ENCODE peak calls at places on chromosomes 1 and 21, in eight cellular contexts. One of them, this sample, is unnamed.

GRCh38 chr1:214102907-214103306 is 115.1 kb downstream of the PROX1 start:
- DNase-seq in GM12865: no peak
- DNase-seq in suprapubic skin: no peak
- DNase-seq in astrocyte: peak
- DNase-seq in Peyer's patch: no peak
- DNase-seq in BE2C: no peak
- DNase-seq in HCT116: peak
- DNase-seq in heart right ventricle: no peak
- DNase-seq in this sample: peak

GRCh38 chr1:19317126-19317910 is 5.2 kb downstream of the SLC66A1 start:
- DNase-seq in GM12865: no peak
- DNase-seq in heart right ventricle: no peak
- DNase-seq in BE2C: no peak
- DNase-seq in HCT116: no peak
- DNase-seq in astrocyte: no peak
- DNase-seq in suprapubic skin: no peak
- DNase-seq in Peyer's patch: no peak
- DNase-seq in this sample: no peak

GRCh38 chr1:230270940-230271325 is 155.2 kb downstream of the PGBD5 start:
- DNase-seq in heart right ventricle: no peak
- DNase-seq in GM12865: no peak
- DNase-seq in suprapubic skin: peak
- DNase-seq in BE2C: peak
- DNase-seq in astrocyte: no peak
- DNase-seq in HCT116: no peak
- DNase-seq in Peyer's patch: no peak
- DNase-seq in this sample: peak

GRCh38 chr1:18932387-18932786 is 24.1 kb downstream of the IFFO2 start:
- DNase-seq in GM12865: no peak
- DNase-seq in BE2C: no peak
- DNase-seq in heart right ventricle: no peak
- DNase-seq in astrocyte: peak
- DNase-seq in HCT116: no peak
- DNase-seq in suprapubic skin: no peak
- DNase-seq in Peyer's patch: no peak
- DNase-seq in this sample: no peak

GRCh38 chr1:21027805-21028204 is 148.9 kb downstream of the EIF4G3 start:
- DNase-seq in GM12865: no peak
- DNase-seq in heart right ventricle: no peak
- DNase-seq in astrocyte: no peak
- DNase-seq in BE2C: no peak
- DNase-seq in Peyer's patch: no peak
- DNase-seq in HCT116: no peak
- DNase-seq in suprapubic skin: no peak
- DNase-seq in this sample: peak

GRCh38 chr1:26833432-26834405 is 7.2 kb downstream of the ZDHHC18 start:
- DNase-seq in Peyer's patch: peak
- DNase-seq in heart right ventricle: no peak
- DNase-seq in HCT116: no peak
- DNase-seq in astrocyte: no peak
- DNase-seq in BE2C: no peak
- DNase-seq in suprapubic skin: no peak
- DNase-seq in GM12865: peak
- DNase-seq in this sample: no peak

GRCh38 chr1:15680614-15681345 is 3.3 kb upstream of the PLEKHM2 start:
- DNase-seq in Peyer's patch: no peak
- DNase-seq in HCT116: no peak
- DNase-seq in suprapubic skin: no peak
- DNase-seq in GM12865: peak
- DNase-seq in heart right ventricle: no peak
- DNase-seq in astrocyte: peak
- DNase-seq in BE2C: no peak
- DNase-seq in this sample: peak

GRCh38 chr1:203316626-203317093 is 11.3 kb downstream of the BTG2 start:
- DNase-seq in Peyer's patch: no peak
- DNase-seq in heart right ventricle: no peak
- DNase-seq in astrocyte: peak
- DNase-seq in GM12865: no peak
- DNase-seq in HCT116: no peak
- DNase-seq in BE2C: peak
- DNase-seq in suprapubic skin: no peak
- DNase-seq in this sample: peak

GRCh38 chr1:91750398-91750996 is 135.5 kb downstream of the TGFBR3 start:
- DNase-seq in GM12865: no peak
- DNase-seq in Peyer's patch: no peak
- DNase-seq in HCT116: no peak
- DNase-seq in astrocyte: peak
- DNase-seq in BE2C: no peak
- DNase-seq in suprapubic skin: no peak
- DNase-seq in heart right ventricle: no peak
- DNase-seq in this sample: no peak

GRCh38 chr21:45014747-45015468 is 59.5 kb upstream of the ADARB1 start:
- DNase-seq in GM12865: no peak
- DNase-seq in BE2C: no peak
- DNase-seq in suprapubic skin: peak
- DNase-seq in HCT116: no peak
- DNase-seq in Peyer's patch: no peak
- DNase-seq in astrocyte: no peak
- DNase-seq in heart right ventricle: no peak
- DNase-seq in this sample: no peak

GRCh38 chr1:204127597-204128242 is 24.1 kb downstream of the ETNK2 start:
- DNase-seq in Peyer's patch: no peak
- DNase-seq in GM12865: peak
- DNase-seq in astrocyte: peak
- DNase-seq in BE2C: peak
- DNase-seq in heart right ventricle: peak
- DNase-seq in suprapubic skin: peak
- DNase-seq in HCT116: peak
- DNase-seq in this sample: peak

GRCh38 chr1:1907098-1907736 is 7.8 kb upstream of the CALML6 start:
- DNase-seq in astrocyte: no peak
- DNase-seq in BE2C: peak
- DNase-seq in suprapubic skin: no peak
- DNase-seq in Peyer's patch: peak
- DNase-seq in GM12865: peak
- DNase-seq in HCT116: peak
- DNase-seq in heart right ventricle: no peak
- DNase-seq in this sample: no peak

GRCh38 chr1:36572142-36572715 is 89.5 kb upstream of the CSF3R start:
- DNase-seq in heart right ventricle: no peak
- DNase-seq in astrocyte: no peak
- DNase-seq in suprapubic skin: no peak
- DNase-seq in HCT116: no peak
- DNase-seq in GM12865: no peak
- DNase-seq in BE2C: no peak
- DNase-seq in Peyer's patch: no peak
- DNase-seq in this sample: no peak

GRCh38 chr1:202162418-202163280 is 2.2 kb upstream of the PTPN7 start:
- DNase-seq in HCT116: no peak
- DNase-seq in heart right ventricle: no peak
- DNase-seq in GM12865: no peak
- DNase-seq in BE2C: no peak
- DNase-seq in Peyer's patch: peak
- DNase-seq in astrocyte: no peak
- DNase-seq in suprapubic skin: no peak
- DNase-seq in this sample: no peak

GRCh38 chr21:38796426-38796825 is 9.3 kb upstream of the ETS2 start:
- DNase-seq in HCT116: no peak
- DNase-seq in astrocyte: peak
- DNase-seq in suprapubic skin: no peak
- DNase-seq in GM12865: no peak
- DNase-seq in Peyer's patch: no peak
- DNase-seq in heart right ventricle: no peak
- DNase-seq in BE2C: no peak
- DNase-seq in this sample: peak

GRCh38 chr1:100461222-100461621 is 76.7 kb upstream of the GPR88 start:
- DNase-seq in GM12865: no peak
- DNase-seq in astrocyte: peak
- DNase-seq in BE2C: peak
- DNase-seq in heart right ventricle: peak
- DNase-seq in suprapubic skin: no peak
- DNase-seq in HCT116: no peak
- DNase-seq in Peyer's patch: no peak
- DNase-seq in this sample: no peak

GRCh38 chr1:182599339-182599738 is 4.8 kb downstream of the RGS16 start:
- DNase-seq in astrocyte: no peak
- DNase-seq in heart right ventricle: no peak
- DNase-seq in BE2C: peak
- DNase-seq in GM12865: peak
- DNase-seq in HCT116: no peak
- DNase-seq in suprapubic skin: no peak
- DNase-seq in Peyer's patch: no peak
- DNase-seq in this sample: no peak
- TF ChIP-seq CTCF in astrocyte: no peak
- TF ChIP-seq CTCF in heart right ventricle: peak
- TF ChIP-seq CTCF in BE2C: peak
- TF ChIP-seq CTCF in GM12865: peak
- TF ChIP-seq CTCF in HCT116: peak
- TF ChIP-seq CTCF in suprapubic skin: no peak
- TF ChIP-seq CTCF in Peyer's patch: no peak
- TF ChIP-seq CTCF in this sample: peak

GRCh38 chr21:15840406-15840805 is 110.6 kb downstream of the USP25 start:
- DNase-seq in Peyer's patch: no peak
- DNase-seq in BE2C: no peak
- DNase-seq in astrocyte: no peak
- DNase-seq in GM12865: no peak
- DNase-seq in HCT116: no peak
- DNase-seq in heart right ventricle: no peak
- DNase-seq in suprapubic skin: no peak
- DNase-seq in this sample: no peak
- H3K4me3 ChIP-seq in Peyer's patch: no peak
- H3K4me3 ChIP-seq in BE2C: no peak
- H3K4me3 ChIP-seq in astrocyte: no peak
- H3K4me3 ChIP-seq in GM12865: no peak
- H3K4me3 ChIP-seq in HCT116: no peak
- H3K4me3 ChIP-seq in heart right ventricle: no peak
- H3K4me3 ChIP-seq in suprapubic skin: no peak
- H3K4me3 ChIP-seq in this sample: no peak

GRCh38 chr1:7454052-7454815 is 316.9 kb upstream of the VAMP3 start:
- DNase-seq in GM12865: peak
- DNase-seq in heart right ventricle: peak
- DNase-seq in suprapubic skin: no peak
- DNase-seq in BE2C: peak
- DNase-seq in Peyer's patch: no peak
- DNase-seq in HCT116: no peak
- DNase-seq in astrocyte: no peak
- DNase-seq in this sample: peak
- TF ChIP-seq CTCF in GM12865: peak
- TF ChIP-seq CTCF in heart right ventricle: peak
- TF ChIP-seq CTCF in suprapubic skin: no peak
- TF ChIP-seq CTCF in BE2C: peak
- TF ChIP-seq CTCF in Peyer's patch: no peak
- TF ChIP-seq CTCF in HCT116: peak
- TF ChIP-seq CTCF in astrocyte: peak
- TF ChIP-seq CTCF in this sample: peak

DNA sequence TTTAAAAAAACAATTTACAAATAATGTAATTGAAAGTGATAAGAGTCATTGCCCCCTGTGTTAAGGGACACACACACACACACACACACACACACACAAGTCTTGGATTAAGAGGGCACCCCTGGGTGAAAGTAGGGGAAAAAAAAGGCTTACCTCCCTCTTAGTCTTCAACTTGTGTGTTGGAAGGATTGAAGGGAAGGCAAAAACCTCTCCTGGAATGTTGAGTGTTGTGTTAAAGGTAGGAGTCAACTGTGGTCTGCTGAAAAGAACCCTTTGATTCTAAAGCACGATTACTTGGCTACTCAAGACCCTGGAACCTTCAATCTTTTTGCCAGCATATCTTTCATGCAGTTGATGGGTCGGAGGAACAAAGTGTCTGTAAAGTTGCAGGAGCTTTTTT is 6.4 kb downstream of the PBX1 start:
- DNase-seq in HCT116: no peak
- DNase-seq in astrocyte: peak
- DNase-seq in BE2C: no peak
- DNase-seq in suprapubic skin: no peak
- DNase-seq in heart right ventricle: no peak
- DNase-seq in GM12865: no peak
- DNase-seq in Peyer's patch: no peak
- DNase-seq in this sample: no peak
- H3K4me3 ChIP-seq in HCT116: no peak
- H3K4me3 ChIP-seq in astrocyte: no peak
- H3K4me3 ChIP-seq in BE2C: no peak
- H3K4me3 ChIP-seq in suprapubic skin: peak
- H3K4me3 ChIP-seq in heart right ventricle: no peak
- H3K4me3 ChIP-seq in GM12865: no peak
- H3K4me3 ChIP-seq in Peyer's patch: peak
- H3K4me3 ChIP-seq in this sample: peak

DNA sequence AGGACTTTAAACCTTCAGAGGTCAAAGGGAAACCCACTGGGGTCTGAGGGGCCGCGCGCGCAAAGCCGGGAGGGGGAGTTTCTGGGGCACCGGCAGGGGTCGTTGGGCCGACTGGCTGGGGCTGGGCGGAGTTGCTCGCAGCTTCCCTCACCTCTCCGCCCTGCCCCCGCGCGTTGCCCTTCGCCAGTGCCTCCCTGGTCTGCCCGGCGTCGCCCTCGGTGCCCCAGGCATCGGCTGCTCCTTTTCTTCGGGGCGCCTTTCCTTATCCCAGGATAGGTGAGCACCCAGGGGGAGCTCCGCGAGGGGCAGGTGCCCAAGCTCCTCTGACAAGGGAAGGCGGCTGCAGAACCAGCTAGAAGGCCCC is 390 bp upstream of the NGF start:
- DNase-seq in BE2C: no peak
- DNase-seq in astrocyte: no peak
- DNase-seq in suprapubic skin: no peak
- DNase-seq in GM12865: no peak
- DNase-seq in Peyer's patch: no peak
- DNase-seq in HCT116: no peak
- DNase-seq in heart right ventricle: no peak
- DNase-seq in this sample: no peak
- TF ChIP-seq CTCF in BE2C: no peak
- TF ChIP-seq CTCF in astrocyte: no peak
- TF ChIP-seq CTCF in suprapubic skin: no peak
- TF ChIP-seq CTCF in GM12865: no peak
- TF ChIP-seq CTCF in Peyer's patch: no peak
- TF ChIP-seq CTCF in HCT116: no peak
- TF ChIP-seq CTCF in heart right ventricle: no peak
- TF ChIP-seq CTCF in this sample: no peak

GRCh38 chr1:212514056-212514614 is 81.4 kb downstream of the NENF start:
- DNase-seq in suprapubic skin: no peak
- DNase-seq in GM12865: peak
- DNase-seq in HCT116: peak
- DNase-seq in BE2C: peak
- DNase-seq in heart right ventricle: peak
- DNase-seq in Peyer's patch: no peak
- DNase-seq in astrocyte: peak
- DNase-seq in this sample: peak
- H3K4me3 ChIP-seq in suprapubic skin: peak
- H3K4me3 ChIP-seq in GM12865: no peak
- H3K4me3 ChIP-seq in HCT116: peak
- H3K4me3 ChIP-seq in BE2C: no peak
- H3K4me3 ChIP-seq in heart right ventricle: peak
- H3K4me3 ChIP-seq in Peyer's patch: peak
- H3K4me3 ChIP-seq in astrocyte: no peak
- H3K4me3 ChIP-seq in this sample: no peak

GRCh38 chr1:23796466-23797271 is 3.9 kb downstream of the GALE start:
- DNase-seq in Peyer's patch: no peak
- DNase-seq in heart right ventricle: no peak
- DNase-seq in BE2C: no peak
- DNase-seq in suprapubic skin: no peak
- DNase-seq in astrocyte: no peak
- DNase-seq in GM12865: no peak
- DNase-seq in HCT116: no peak
- DNase-seq in this sample: no peak
- TF ChIP-seq CTCF in Peyer's patch: no peak
- TF ChIP-seq CTCF in heart right ventricle: no peak
- TF ChIP-seq CTCF in BE2C: no peak
- TF ChIP-seq CTCF in suprapubic skin: no peak
- TF ChIP-seq CTCF in astrocyte: no peak
- TF ChIP-seq CTCF in GM12865: no peak
- TF ChIP-seq CTCF in HCT116: peak
- TF ChIP-seq CTCF in this sample: no peak

GRCh38 chr21:26966360-26966977 is 419 bp downstream of the ADAMTS5 start:
- DNase-seq in HCT116: no peak
- DNase-seq in suprapubic skin: peak
- DNase-seq in BE2C: peak
- DNase-seq in Peyer's patch: no peak
- DNase-seq in GM12865: no peak
- DNase-seq in astrocyte: peak
- DNase-seq in heart right ventricle: no peak
- DNase-seq in this sample: peak
- H3K4me3 ChIP-seq in HCT116: no peak
- H3K4me3 ChIP-seq in suprapubic skin: peak
- H3K4me3 ChIP-seq in BE2C: peak
- H3K4me3 ChIP-seq in Peyer's patch: peak
- H3K4me3 ChIP-seq in GM12865: no peak
- H3K4me3 ChIP-seq in astrocyte: peak
- H3K4me3 ChIP-seq in heart right ventricle: peak
- H3K4me3 ChIP-seq in this sample: peak

This sample was measured in fibroblast of pulmonary artery.